ENCODE peak calls at places on chromosome 20, in four cellular contexts. M is upper lobe of right lung, F is WTC11, H is mucosa of descending colon. N is an unnamed sample.

GRCh38 chr20:48921883-48922867 is 664 bp downstream of the ARFGEF2 start:
- DNase-seq in M (no peak), F (peak), H (peak), N (peak)

GRCh38 chr20:16553161-16553560 is 20.1 kb downstream of the KIF16B start:
- DNase-seq in M (no peak), F (no peak), H (no peak), N (no peak)

GRCh38 chr20:6765469-6766058 is 1.9 kb upstream of the BMP2 start:
- DNase-seq in M (no peak), F (no peak), H (peak), N (peak)

GRCh38 chr20:62454936-62455673 is 20.7 kb downstream of the GATA5 start:
- DNase-seq in M (no peak), F (no peak), H (no peak), N (no peak)

GRCh38 chr20:1368448-1369199 is 24.2 kb downstream of the FKBP1A start:
- DNase-seq in M (no peak), F (no peak), H (no peak), N (peak)

GRCh38 chr20:17806739-17807441 is 107.1 kb downstream of the BANF2 start:
- DNase-seq in M (no peak), F (peak), H (peak), N (peak)

GRCh38 chr20:35715611-35716010 is 16.4 kb downstream of the ROMO1 start:
- DNase-seq in M (no peak), F (no peak), H (no peak), N (no peak)

GRCh38 chr20:44475372-44475693 is 341 bp upstream of the TTPAL start:
- DNase-seq in M (no peak), F (no peak), H (no peak), N (no peak)

GRCh38 chr20:17568972-17569471 is 853 bp upstream of the DSTN start:
- DNase-seq in M (peak), F (peak), H (peak), N (peak)

GRCh38 chr20:13458860-13459451 is 179.8 kb downstream of the TASP1 start:
- DNase-seq in M (no peak), F (peak), H (peak), N (peak)

GRCh38 chr20:41334452-41335421 is 5.9 kb upstream of the LPIN3 start:
- DNase-seq in M (no peak), F (no peak), H (no peak), N (no peak)

GRCh38 chr20:10558635-10559187 is 115.1 kb downstream of the JAG1 start:
- DNase-seq in M (no peak), F (no peak), H (no peak), N (peak)

GRCh38 chr20:56249244-56249955 is 868 bp downstream of the MC3R start:
- DNase-seq in M (no peak), F (peak), H (peak), N (peak)

GRCh38 chr20:64000906-64001305 is 20.0 kb downstream of the PRPF6 start:
- DNase-seq in M (no peak), F (no peak), H (no peak), N (no peak)

GRCh38 chr20:4366076-4366475 is 350.7 kb upstream of the RNF24 start:
- DNase-seq in M (no peak), F (no peak), H (no peak), N (no peak)

GRCh38 chr20:32160341-32160740 is 47.2 kb downstream of the PLAGL2 start:
- DNase-seq in M (peak), F (no peak), H (no peak), N (no peak)

GRCh38 chr20:2010533-2010932 is 16.7 kb upstream of the PDYN start:
- DNase-seq in M (no peak), F (no peak), H (no peak), N (no peak)

GRCh38 chr20:2773812-2774211 is 26.6 kb downstream of the CPXM1 start:
- DNase-seq in M (no peak), F (no peak), H (no peak), N (no peak)

GRCh38 chr20:25020345-25020744 is 27.8 kb upstream of the APMAP start:
- DNase-seq in M (peak), F (no peak), H (no peak), N (no peak)

GRCh38 chr20:56689318-56689717 is 60.2 kb downstream of the TFAP2C start:
- DNase-seq in M (no peak), F (no peak), H (no peak), N (peak)

GRCh38 chr20:60993647-60994046 is 258.4 kb upstream of the CDH4 start:
- DNase-seq in M (no peak), F (no peak), H (no peak), N (peak)

GRCh38 chr20:49615401-49616153 is 47.6 kb upstream of the PTGIS start:
- DNase-seq in M (peak), F (no peak), H (peak), N (no peak)

GRCh38 chr20:46004813-46005505 is 3.7 kb upstream of the MMP9 start:
- DNase-seq in M (no peak), F (peak), H (peak), N (no peak)

GRCh38 chr20:50308513-50309279 is 118.1 kb downstream of the CEBPB start:
- DNase-seq in M (peak), F (peak), H (peak), N (peak)